ENCODE peak calls at places on chromosomes 5 and 9, in five cellular contexts. R, K, Z, S and J are unnamed samples.

GRCh38 chr5:57887851-57888621 is 405.4 kb upstream of the ACTBL2 start:
- DNase-seq in K (peak), Z (peak), R (peak), S (no peak), J (peak)

GRCh38 chr9:127194881-127195713 is 69.5 kb upstream of the GARNL3 start:
- DNase-seq in Z (peak), S (no peak), R (no peak), K (peak), J (no peak)

GRCh38 chr9:132008184-132008781 is 71.4 kb downstream of the MED27 start:
- DNase-seq in K (no peak), Z (peak), S (no peak), R (no peak), J (no peak)

GRCh38 chr5:174000078-174000477 is 11.1 kb downstream of the C5orf47 start:
- DNase-seq in R (no peak), Z (no peak), K (no peak), S (no peak), J (no peak)

GRCh38 chr5:149456597-149457392 is 77.7 kb upstream of the IL17B start:
- DNase-seq in Z (no peak), S (no peak), K (no peak), R (peak), J (peak)

GRCh38 chr5:179331591-179331990 is 13.7 kb downstream of the ADAMTS2 start:
- DNase-seq in Z (no peak), K (no peak), R (no peak), S (no peak), J (peak)

GRCh38 chr9:100427366-100428263 is 672 bp downstream of the MSANTD3 start:
- DNase-seq in S (no peak), Z (peak), R (peak), K (peak), J (no peak)

GRCh38 chr9:135229701-135230385 is 142.4 kb downstream of the OLFM1 start:
- DNase-seq in Z (no peak), R (no peak), K (no peak), S (no peak), J (no peak)

GRCh38 chr5:163459465-163459887 is 426 bp downstream of the NUDCD2 start:
- DNase-seq in Z (no peak), S (no peak), K (peak), R (no peak), J (no peak)

GRCh38 chr9:121692606-121693505 is 41.4 kb downstream of the DAB2IP start:
- DNase-seq in Z (peak), K (peak), R (no peak), S (no peak), J (no peak)

GRCh38 chr5:62354028-62354874 is 48.2 kb downstream of the KIF2A start:
- DNase-seq in Z (peak), S (peak), K (peak), R (peak), J (peak)

GRCh38 chr9:37511006-37511714 is 25.4 kb downstream of the POLR1E start:
- DNase-seq in R (peak), K (peak), S (no peak), Z (peak), J (peak)

GRCh38 chr9:121217609-121218292 is 16.1 kb upstream of the RAB14 start:
- DNase-seq in S (peak), K (no peak), R (peak), Z (no peak), J (no peak)

GRCh38 chr5:151739939-151740335 is 18.5 kb downstream of the ATOX1 start:
- DNase-seq in Z (no peak), K (no peak), S (no peak), R (no peak), J (peak)

GRCh38 chr9:36598281-36598680 is 25.6 kb downstream of the MELK start:
- DNase-seq in Z (no peak), R (no peak), S (no peak), K (no peak), J (no peak)

GRCh38 chr9:114504341-114505186 is 709 bp downstream of the WHRN start:
- DNase-seq in R (peak), Z (peak), K (no peak), S (no peak), J (peak)

GRCh38 chr5:96582343-96582742 is 79.8 kb upstream of the CAST start:
- DNase-seq in S (no peak), K (no peak), Z (no peak), R (no peak), J (peak)

GRCh38 chr5:77015938-77016569 is 14.2 kb upstream of the AGGF1 start:
- DNase-seq in R (peak), Z (peak), K (peak), S (no peak), J (no peak)

GRCh38 chr9:2904242-2904930 is 60.5 kb upstream of the PUM3 start:
- DNase-seq in R (no peak), K (no peak), Z (no peak), S (no peak), J (no peak)

GRCh38 chr5:154858972-154859950 is 834 bp downstream of the CNOT8 start:
- DNase-seq in S (no peak), Z (no peak), K (no peak), R (peak), J (no peak)

GRCh38 chr5:149205625-149206523 is 64.6 kb downstream of the ABLIM3 start:
- DNase-seq in Z (no peak), R (no peak), S (no peak), K (no peak), J (no peak)

GRCh38 chr9:71644819-71645362 is 123.4 kb downstream of the CEMIP2 start:
- DNase-seq in R (no peak), K (no peak), S (no peak), Z (no peak), J (no peak)
- TF ChIP-seq ZBTB33 in R (no peak), K (no peak), S (no peak), Z (no peak), J (no peak)

GRCh38 chr5:17482784-17483183 is 15.2 kb upstream of the TAF11L2 start:
- DNase-seq in K (no peak), R (no peak), Z (no peak), S (no peak), J (peak)
- TF ChIP-seq MAX in K (no peak), R (no peak), Z (no peak), S (no peak), J (no peak)

DNA sequence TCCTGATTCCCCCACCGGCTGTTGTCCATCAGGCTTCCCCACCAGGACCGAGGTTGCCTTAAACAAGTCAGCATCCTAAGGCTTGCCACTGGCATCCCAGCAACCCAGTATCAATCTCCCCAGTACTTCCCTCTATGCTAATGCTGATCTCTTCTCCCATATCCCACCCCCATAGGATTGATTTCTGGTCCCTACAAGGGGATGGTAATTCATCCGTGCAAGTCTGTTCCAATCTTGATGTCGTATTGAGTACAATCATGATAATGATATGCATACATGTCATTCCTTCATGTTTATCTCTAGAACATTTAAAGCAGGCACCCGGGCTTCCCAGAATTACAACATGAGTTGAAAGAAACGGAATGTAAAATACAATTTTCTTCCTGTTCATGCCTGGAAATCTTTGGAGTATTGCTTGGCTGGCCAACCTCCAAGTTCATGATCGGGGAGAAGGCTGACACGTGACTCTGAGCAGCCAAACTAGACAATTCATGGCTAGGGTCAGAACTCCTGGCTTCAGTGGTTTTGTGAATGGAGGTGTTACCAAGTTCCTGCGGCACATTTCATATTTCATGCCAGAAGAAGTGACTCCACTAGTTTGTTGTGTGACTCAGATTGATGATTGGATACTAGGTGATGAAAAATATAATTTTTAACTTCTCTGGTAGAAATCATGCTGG is 66.7 kb downstream of the C9orf152 start:
- DNase-seq in R (no peak), Z (no peak), S (no peak), K (no peak), J (no peak)
- TF ChIP-seq JUND in R (no peak), Z (no peak), S (no peak), K (no peak), J (peak)

GRCh38 chr5:125410501-125411162 is 664.2 kb upstream of the ZNF608 start:
- DNase-seq in R (no peak), K (no peak), Z (no peak), S (no peak), J (peak)

GRCh38 chr5:125413861-125414260 is 667.4 kb upstream of the ZNF608 start:
- DNase-seq in S (no peak), K (no peak), R (no peak), Z (no peak), J (no peak)

GRCh38 chr5:125412051-125412560 is 665.7 kb upstream of the ZNF608 start:
- DNase-seq in K (no peak), R (no peak), Z (no peak), S (peak), J (no peak)

GRCh38 chr5:125411163-125412050 is 665.0 kb upstream of the ZNF608 start:
- DNase-seq in K (no peak), Z (no peak), S (peak), R (no peak), J (no peak)

GRCh38 chr5:125412561-125413535 is 666.4 kb upstream of the ZNF608 start:
- DNase-seq in S (no peak), R (no peak), Z (no peak), K (peak), J (peak)
- TF ChIP-seq ZBTB33 in S (no peak), R (no peak), Z (no peak), K (no peak), J (no peak)

GRCh38 chr9:75087279-75087823 is 604 bp downstream of the NMRK1 start:
- DNase-seq in K (peak), Z (no peak), S (peak), R (no peak), J (no peak)
- TF ChIP-seq MAX in K (peak), Z (peak), S (no peak), R (no peak), J (no peak)

DNA sequence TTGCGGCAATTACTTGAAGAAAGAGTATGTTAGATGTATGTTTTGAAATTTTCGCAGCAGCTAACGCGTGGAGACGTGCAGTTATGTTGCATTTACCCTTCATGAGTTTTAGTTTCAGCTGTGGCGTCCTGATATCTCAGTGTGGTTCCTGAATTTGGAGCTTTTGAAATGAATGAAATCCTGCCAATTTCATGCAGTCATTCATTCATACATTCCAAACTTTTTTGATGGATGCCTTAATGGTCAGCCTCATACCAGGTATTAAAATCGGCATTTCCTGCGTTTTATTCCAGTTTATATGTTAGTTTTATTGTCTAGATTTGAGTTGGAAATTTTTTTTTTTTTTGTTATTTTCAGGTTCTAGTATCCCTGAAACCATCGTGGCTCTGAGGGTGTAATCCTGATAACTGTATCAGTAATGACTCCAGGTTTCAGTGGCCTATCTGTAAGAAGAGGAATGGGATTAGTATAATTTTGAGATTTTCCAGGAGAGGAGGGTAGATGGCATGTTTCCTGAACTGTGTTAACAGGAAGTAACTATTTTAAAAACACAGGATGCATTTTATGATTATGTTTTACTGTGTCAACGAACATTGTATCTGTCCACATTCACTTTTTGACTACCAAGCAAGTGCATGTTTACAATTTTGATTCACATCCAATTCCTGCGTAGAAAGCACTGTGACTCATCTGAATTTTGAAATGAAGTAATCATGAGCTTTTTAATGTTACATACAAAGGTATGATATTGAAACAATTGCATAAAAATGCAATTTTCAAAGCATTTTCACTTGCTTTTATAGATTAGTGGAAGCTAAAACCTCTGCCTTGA is 1.0 kb downstream of the FOCAD start:
- DNase-seq in S (no peak), R (no peak), K (no peak), Z (no peak), J (no peak)
- TF ChIP-seq JUND in S (no peak), R (no peak), K (no peak), Z (peak), J (peak)

GRCh38 chr9:85117831-85118230 is 448.3 kb downstream of the NTRK2 start:
- DNase-seq in S (no peak), R (no peak), K (no peak), Z (no peak), J (no peak)

GRCh38 chr9:85115473-85115872 is 445.9 kb downstream of the NTRK2 start:
- DNase-seq in K (no peak), Z (no peak), R (no peak), S (no peak), J (no peak)

GRCh38 chr9:85112376-85112775 is 442.8 kb downstream of the NTRK2 start:
- DNase-seq in S (no peak), R (no peak), Z (no peak), K (no peak), J (no peak)

GRCh38 chr9:85112933-85113418 is 443.4 kb downstream of the NTRK2 start:
- DNase-seq in Z (no peak), K (no peak), S (no peak), R (no peak), J (no peak)

DNA sequence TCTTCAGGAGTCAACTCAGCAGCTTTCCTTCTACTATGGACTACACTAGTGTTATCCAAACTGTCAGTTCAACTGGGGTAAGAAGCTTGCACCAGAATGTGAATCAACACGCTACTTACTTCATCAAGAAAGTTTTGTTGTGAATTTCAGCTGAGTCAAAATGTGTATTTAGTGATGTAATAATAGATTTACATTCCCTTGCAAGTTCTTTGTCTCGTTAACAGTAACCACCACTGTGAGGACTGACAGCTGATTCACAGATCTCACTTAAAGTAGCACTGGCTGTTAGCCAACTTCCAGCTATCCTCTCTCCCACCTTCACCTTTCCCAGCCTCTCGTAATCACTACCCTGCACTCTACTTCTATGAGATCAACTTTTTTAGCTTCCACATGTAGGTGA is 445.3 kb downstream of the NTRK2 start:
- DNase-seq in K (no peak), R (no peak), S (no peak), Z (no peak), J (no peak)
- TF ChIP-seq ZBTB33 in K (no peak), R (no peak), S (no peak), Z (no peak), J (no peak)

GRCh38 chr5:140239461-140239860 is 63.4 kb downstream of the PFDN1 start:
- DNase-seq in R (no peak), S (no peak), Z (no peak), K (no peak), J (no peak)
- TF ChIP-seq MAX in R (no peak), S (no peak), Z (no peak), K (no peak), J (no peak)